ENCODE peak calls at places on chromosomes 2 and 18, in four cellular contexts. One of them, this sample, is unnamed.

GRCh38 chr2:69345434-69345833 is 41.6 kb downstream of the GFPT1 start:
- DNase-seq in NT2/D1: no peak
- DNase-seq in fibroblast of mammary gland: no peak
- DNase-seq in Peyer's patch: no peak
- DNase-seq in this sample: peak; percentile 46

GRCh38 chr18:74153377-74153776 is 5.1 kb downstream of the TIMM21 start:
- DNase-seq in NT2/D1: no peak
- DNase-seq in fibroblast of mammary gland: peak; percentile 69
- DNase-seq in Peyer's patch: no peak
- DNase-seq in this sample: no peak

GRCh38 chr2:125837108-125837507 is 818.9 kb upstream of the GYPC start:
- DNase-seq in NT2/D1: peak; percentile 8
- DNase-seq in fibroblast of mammary gland: no peak
- DNase-seq in Peyer's patch: no peak
- DNase-seq in this sample: no peak

GRCh38 chr2:192960945-192961344 is 766.2 kb upstream of the TMEFF2 start:
- DNase-seq in Peyer's patch: no peak
- DNase-seq in NT2/D1: no peak
- DNase-seq in fibroblast of mammary gland: peak; percentile 6
- DNase-seq in this sample: no peak

GRCh38 chr2:39803839-39804238 is 24.8 kb upstream of the THUMPD2 start:
- DNase-seq in NT2/D1: no peak
- DNase-seq in fibroblast of mammary gland: no peak
- DNase-seq in Peyer's patch: no peak
- DNase-seq in this sample: no peak

GRCh38 chr2:221896505-221897151 is 324.5 kb upstream of the EPHA4 start:
- DNase-seq in fibroblast of mammary gland: peak; percentile 88
- DNase-seq in NT2/D1: no peak
- DNase-seq in Peyer's patch: no peak
- DNase-seq in this sample: no peak

GRCh38 chr2:48248251-48248933 is 281.6 kb upstream of the STON1 start:
- DNase-seq in Peyer's patch: no peak
- DNase-seq in NT2/D1: peak; percentile 58
- DNase-seq in fibroblast of mammary gland: peak; percentile 91
- DNase-seq in this sample: peak; percentile 91

GRCh38 chr18:70450658-70451253 is 161.9 kb downstream of the SOCS6 start:
- DNase-seq in NT2/D1: no peak
- DNase-seq in fibroblast of mammary gland: peak; percentile 48
- DNase-seq in Peyer's patch: no peak
- DNase-seq in this sample: peak; percentile 43

GRCh38 chr2:88452151-88452851 is at the start of gene FOXI3:
- DNase-seq in fibroblast of mammary gland: no peak
- DNase-seq in NT2/D1: no peak
- DNase-seq in Peyer's patch: no peak
- DNase-seq in this sample: no peak

GRCh38 chr2:175950512-175950911 is 51.6 kb downstream of the LNPK start:
- DNase-seq in Peyer's patch: no peak
- DNase-seq in fibroblast of mammary gland: no peak
- DNase-seq in NT2/D1: no peak
- DNase-seq in this sample: no peak

GRCh38 chr2:147851244-147851930 is 6.6 kb downstream of the ACVR2A start:
- DNase-seq in fibroblast of mammary gland: no peak
- DNase-seq in NT2/D1: no peak
- DNase-seq in Peyer's patch: no peak
- DNase-seq in this sample: no peak

GRCh38 chr2:217935245-217935879 is 67.4 kb downstream of the TNS1 start:
- DNase-seq in Peyer's patch: no peak
- DNase-seq in fibroblast of mammary gland: peak; percentile 87
- DNase-seq in NT2/D1: no peak
- DNase-seq in this sample: peak; percentile 60

GRCh38 chr2:206558492-206558891 is 83.8 kb upstream of the FAM237A start:
- DNase-seq in NT2/D1: no peak
- DNase-seq in fibroblast of mammary gland: peak; percentile 36
- DNase-seq in Peyer's patch: no peak
- DNase-seq in this sample: peak; percentile 5

GRCh38 chr2:192570786-192571185 is 376.1 kb upstream of the TMEFF2 start:
- DNase-seq in Peyer's patch: no peak
- DNase-seq in NT2/D1: no peak
- DNase-seq in fibroblast of mammary gland: no peak
- DNase-seq in this sample: no peak

GRCh38 chr2:68330691-68331090 is 10.9 kb upstream of the CNRIP1 start:
- DNase-seq in fibroblast of mammary gland: peak; percentile 25
- DNase-seq in Peyer's patch: no peak
- DNase-seq in NT2/D1: no peak
- DNase-seq in this sample: peak; percentile 49

GRCh38 chr2:144666032-144666431 is 146.1 kb upstream of the ZEB2 start:
- DNase-seq in Peyer's patch: no peak
- DNase-seq in NT2/D1: no peak
- DNase-seq in fibroblast of mammary gland: peak; percentile 30
- DNase-seq in this sample: peak; percentile 56

GRCh38 chr2:64675860-64676259 is 22.1 kb upstream of the SERTAD2 start:
- DNase-seq in Peyer's patch: no peak
- DNase-seq in NT2/D1: no peak
- DNase-seq in fibroblast of mammary gland: peak; percentile 73
- DNase-seq in this sample: no peak

GRCh38 chr18:4119127-4119648 is 335.9 kb downstream of the DLGAP1 start:
- DNase-seq in fibroblast of mammary gland: no peak
- DNase-seq in Peyer's patch: no peak
- DNase-seq in NT2/D1: peak; percentile 57
- DNase-seq in this sample: no peak

GRCh38 chr2:27720004-27720551 is 51.4 kb upstream of the MRPL33 start:
- DNase-seq in NT2/D1: no peak
- DNase-seq in fibroblast of mammary gland: peak; percentile 98
- DNase-seq in Peyer's patch: no peak
- DNase-seq in this sample: peak; percentile 90

GRCh38 chr2:238449909-238450417 is 23.2 kb downstream of the ASB1 start:
- DNase-seq in Peyer's patch: no peak
- DNase-seq in fibroblast of mammary gland: peak; percentile 78
- DNase-seq in NT2/D1: no peak
- DNase-seq in this sample: peak; percentile 70

GRCh38 chr18:58350526-58350925 is 278.4 kb downstream of the ALPK2 start:
- DNase-seq in fibroblast of mammary gland: no peak
- DNase-seq in NT2/D1: no peak
- DNase-seq in Peyer's patch: no peak
- DNase-seq in this sample: no peak

GRCh38 chr2:98091738-98092137 is 4.8 kb downstream of the VWA3B start:
- DNase-seq in NT2/D1: no peak
- DNase-seq in fibroblast of mammary gland: no peak
- DNase-seq in Peyer's patch: no peak
- DNase-seq in this sample: peak; percentile 54

GRCh38 chr2:201057715-201058248 is 13.7 kb downstream of the HYCC2 start:
- DNase-seq in fibroblast of mammary gland: no peak
- DNase-seq in Peyer's patch: no peak
- DNase-seq in NT2/D1: no peak
- DNase-seq in this sample: no peak

GRCh38 chr2:233256048-233256447 is 4.6 kb downstream of the ATG16L1 start:
- DNase-seq in NT2/D1: no peak
- DNase-seq in fibroblast of mammary gland: no peak
- DNase-seq in Peyer's patch: no peak
- DNase-seq in this sample: no peak

GRCh38 chr2:137813176-137813575 is 151.1 kb upstream of the HNMT start:
- DNase-seq in Peyer's patch: no peak
- DNase-seq in NT2/D1: no peak
- DNase-seq in fibroblast of mammary gland: no peak
- DNase-seq in this sample: no peak

GRCh38 chr2:135096665-135097446 is 44.8 kb downstream of the RAB3GAP1 start:
- DNase-seq in fibroblast of mammary gland: no peak
- DNase-seq in NT2/D1: no peak
- DNase-seq in Peyer's patch: no peak
- DNase-seq in this sample: peak; percentile 54

GRCh38 chr2:240916571-240917008 is 10.5 kb downstream of the CROCC2 start:
- DNase-seq in fibroblast of mammary gland: peak; percentile 91
- DNase-seq in Peyer's patch: peak; percentile 54
- DNase-seq in NT2/D1: no peak
- DNase-seq in this sample: peak; percentile 59

GRCh38 chr2:186518945-186519344 is 32.9 kb downstream of the ZC3H15 start:
- DNase-seq in fibroblast of mammary gland: no peak
- DNase-seq in Peyer's patch: no peak
- DNase-seq in NT2/D1: no peak
- DNase-seq in this sample: peak; percentile 89

GRCh38 chr2:121128741-121129659 is 156.0 kb downstream of the TFCP2L1 start:
- DNase-seq in Peyer's patch: peak; percentile 85
- DNase-seq in fibroblast of mammary gland: peak; percentile 15
- DNase-seq in NT2/D1: peak; percentile 43
- DNase-seq in this sample: peak; percentile 51

GRCh38 chr2:26946841-26947784 is 23.3 kb upstream of the MAPRE3 start:
- DNase-seq in NT2/D1: no peak
- DNase-seq in Peyer's patch: no peak
- DNase-seq in fibroblast of mammary gland: peak; percentile 25
- DNase-seq in this sample: peak; percentile 47

GRCh38 chr2:181810823-181811695 is 80.5 kb upstream of the ITPRID2 start:
- DNase-seq in NT2/D1: no peak
- DNase-seq in fibroblast of mammary gland: peak; percentile 95
- DNase-seq in Peyer's patch: no peak
- DNase-seq in this sample: peak; percentile 93

GRCh38 chr2:196466581-196466980 is 172.9 kb upstream of the CCDC150 start:
- DNase-seq in Peyer's patch: no peak
- DNase-seq in fibroblast of mammary gland: no peak
- DNase-seq in NT2/D1: no peak
- DNase-seq in this sample: no peak

GRCh38 chr18:63161728-63162195 is 157.8 kb downstream of the BCL2 start:
- DNase-seq in fibroblast of mammary gland: peak; percentile 94
- DNase-seq in NT2/D1: no peak
- DNase-seq in Peyer's patch: peak; percentile 67
- DNase-seq in this sample: peak; percentile 96

GRCh38 chr2:197889041-197889440 is 84.6 kb downstream of the PLCL1 start:
- DNase-seq in Peyer's patch: no peak
- DNase-seq in fibroblast of mammary gland: peak; percentile 72
- DNase-seq in NT2/D1: peak; percentile 42
- DNase-seq in this sample: peak; percentile 61

GRCh38 chr18:4789506-4789905 is 334.4 kb upstream of the DLGAP1 start:
- DNase-seq in NT2/D1: no peak
- DNase-seq in fibroblast of mammary gland: no peak
- DNase-seq in Peyer's patch: no peak
- DNase-seq in this sample: no peak

GRCh38 chr2:98828369-98828744 is 97.4 kb upstream of the MGAT4A start:
- DNase-seq in fibroblast of mammary gland: no peak
- DNase-seq in NT2/D1: no peak
- DNase-seq in Peyer's patch: no peak
- DNase-seq in this sample: no peak

GRCh38 chr18:43819397-43819796 is 542.1 kb upstream of the SYT4 start:
- DNase-seq in fibroblast of mammary gland: no peak
- DNase-seq in Peyer's patch: no peak
- DNase-seq in NT2/D1: no peak
- DNase-seq in this sample: no peak

GRCh38 chr2:109081374-109081773 is 47.6 kb upstream of the SH3RF3 start:
- DNase-seq in NT2/D1: no peak
- DNase-seq in Peyer's patch: no peak
- DNase-seq in fibroblast of mammary gland: no peak
- DNase-seq in this sample: no peak

GRCh38 chr2:170651603-170652002 is 63.5 kb upstream of the SP5 start:
- DNase-seq in fibroblast of mammary gland: no peak
- DNase-seq in NT2/D1: no peak
- DNase-seq in Peyer's patch: no peak
- DNase-seq in this sample: no peak

GRCh38 chr18:31774477-31774785 is 13.8 kb upstream of the SLC25A52 start:
- DNase-seq in NT2/D1: no peak
- DNase-seq in fibroblast of mammary gland: no peak
- DNase-seq in Peyer's patch: no peak
- DNase-seq in this sample: no peak

GRCh38 chr2:85076618-85077274 is 56.4 kb upstream of the TCF7L1 start:
- DNase-seq in Peyer's patch: no peak
- DNase-seq in NT2/D1: no peak
- DNase-seq in fibroblast of mammary gland: no peak
- DNase-seq in this sample: no peak

GRCh38 chr2:85071096-85071495 is 62.1 kb upstream of the TCF7L1 start:
- DNase-seq in Peyer's patch: no peak
- DNase-seq in NT2/D1: no peak
- DNase-seq in fibroblast of mammary gland: peak; percentile 53
- DNase-seq in this sample: no peak

GRCh38 chr2:85078536-85078935 is 54.7 kb upstream of the TCF7L1 start:
- DNase-seq in Peyer's patch: no peak
- DNase-seq in fibroblast of mammary gland: no peak
- DNase-seq in NT2/D1: no peak
- DNase-seq in this sample: no peak

DNA sequence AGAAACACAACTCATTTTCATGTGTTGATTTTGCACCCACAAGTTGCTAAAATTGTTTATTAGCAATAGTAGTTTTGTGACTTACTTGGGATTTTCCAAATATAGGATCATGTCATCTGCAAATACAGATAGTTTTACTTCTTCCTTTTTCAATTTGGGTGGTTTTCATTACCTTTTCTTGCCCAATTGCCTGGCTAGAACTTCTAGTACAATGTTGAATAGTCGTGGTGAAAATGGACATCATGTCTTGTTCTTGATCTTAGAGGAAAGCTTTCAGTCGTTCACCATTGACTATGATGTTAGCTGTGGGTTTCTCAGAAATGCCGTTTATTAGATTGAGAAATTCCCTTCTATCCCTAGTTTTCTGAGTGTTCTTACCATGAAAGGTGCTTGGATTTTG is 60.1 kb upstream of the TCF7L1 start:
- DNase-seq in Peyer's patch: no peak
- DNase-seq in NT2/D1: no peak
- DNase-seq in fibroblast of mammary gland: no peak
- DNase-seq in this sample: no peak
- H3K4me3 ChIP-seq in Peyer's patch: no peak overlapping the region
- H3K4me3 ChIP-seq in NT2/D1: no peak overlapping the region
- H3K4me3 ChIP-seq in fibroblast of mammary gland: no peak overlapping the region
- H3K4me3 ChIP-seq in this sample: no peak overlapping the region

DNA sequence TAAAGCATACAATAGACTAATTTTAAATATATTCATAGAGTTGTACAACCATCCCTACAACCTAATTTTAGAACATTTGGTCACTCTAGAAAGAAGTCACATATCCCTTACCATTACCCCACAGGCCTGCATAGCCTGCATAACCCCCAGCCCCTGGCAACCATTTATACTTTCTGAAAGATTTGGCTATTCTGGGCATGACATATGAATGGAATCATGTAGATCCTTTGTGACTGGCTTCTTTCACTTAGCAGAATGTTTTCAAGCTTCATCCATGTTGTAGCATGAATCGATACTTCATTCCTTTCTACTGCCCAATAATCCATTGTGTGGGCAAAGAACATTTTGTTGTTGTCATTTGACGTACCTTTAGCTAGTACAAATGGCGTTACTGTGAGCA is 151.5 kb downstream of the WDSUB1 start:
- DNase-seq in Peyer's patch: no peak
- DNase-seq in fibroblast of mammary gland: no peak
- DNase-seq in NT2/D1: no peak
- DNase-seq in this sample: no peak
- H3K4me3 ChIP-seq in Peyer's patch: no peak overlapping the region
- H3K4me3 ChIP-seq in fibroblast of mammary gland: no peak overlapping the region
- H3K4me3 ChIP-seq in NT2/D1: no peak overlapping the region
- H3K4me3 ChIP-seq in this sample: no peak overlapping the region

GRCh38 chr2:106065983-106066826 is 127.9 kb downstream of the UXS1 start:
- DNase-seq in Peyer's patch: no peak
- DNase-seq in fibroblast of mammary gland: no peak
- DNase-seq in NT2/D1: no peak
- DNase-seq in this sample: no peak
- H3K4me3 ChIP-seq in Peyer's patch: peak overlapping the region; percentile 43
- H3K4me3 ChIP-seq in fibroblast of mammary gland: no peak overlapping the region
- H3K4me3 ChIP-seq in NT2/D1: no peak overlapping the region
- H3K4me3 ChIP-seq in this sample: no peak overlapping the region

GRCh38 chr2:54672587-54673456 is 50.6 kb upstream of the EML6 start:
- DNase-seq in Peyer's patch: no peak
- DNase-seq in fibroblast of mammary gland: peak; percentile 35
- DNase-seq in NT2/D1: no peak
- DNase-seq in this sample: no peak
- H3K4me3 ChIP-seq in Peyer's patch: no peak overlapping the region
- H3K4me3 ChIP-seq in fibroblast of mammary gland: no peak overlapping the region
- H3K4me3 ChIP-seq in NT2/D1: no peak overlapping the region
- H3K4me3 ChIP-seq in this sample: no peak overlapping the region

This sample was measured in choroid plexus epithelial cell.